ENCODE peak calls at places on chromosomes 16 and 17, in nine cellular contexts. L is activated T-cell treated with anti-CD3 and anti-CD28 coated beads, Interleukin-2, amount 50 U/mL, for 72 hours; S is mammary epithelial cell; J is endothelial cell; A is HEK293T; X is activated CD4-positive, alpha-beta memory T cell treated with anti-CD3 and anti-CD28 coated beads, Interleukin-2, amount 10 ng/mL, durations not matched to agents 7 days and 5 days; R is MM.1S; V is skeletal muscle cell; M is progenitor cell of endocrine pancreas. K is an unnamed sample.

GRCh38 chr16:64309398-64310110 is 812.3 kb downstream of the CDH11 start:
- DNase-seq in L (no peak), S (no peak), J (no peak), A (no peak), X (no peak), R (no peak), V (no peak), M (no peak), K (no peak)

GRCh38 chr17:53949473-53950090 is 126.9 kb downstream of the KIF2B start:
- DNase-seq in L (no peak), S (peak), J (no peak), A (no peak), X (no peak), R (no peak), V (no peak), M (no peak), K (no peak)

GRCh38 chr17:70144260-70144846 is 25.0 kb upstream of the KCNJ2 start:
- DNase-seq in L (no peak), S (peak), J (no peak), A (no peak), X (no peak), R (peak), V (no peak), M (no peak), K (no peak)

GRCh38 chr16:24906199-24906808 is 60.5 kb downstream of the SLC5A11 start:
- DNase-seq in L (no peak), S (no peak), J (no peak), A (no peak), X (no peak), R (peak), V (peak), M (no peak), K (no peak)

GRCh38 chr17:20012137-20012536 is 3.0 kb downstream of the SPECC1 start:
- DNase-seq in L (no peak), S (no peak), J (no peak), A (no peak), X (no peak), R (no peak), V (no peak), M (no peak), K (no peak)

GRCh38 chr17:56973520-56973919 is 4.4 kb upstream of the SCPEP1 start:
- DNase-seq in L (no peak), S (peak), J (no peak), A (no peak), X (no peak), R (no peak), V (no peak), M (no peak), K (no peak)

GRCh38 chr17:16886655-16887322 is 85.1 kb downstream of the TNFRSF13B start:
- DNase-seq in L (peak), S (no peak), J (no peak), A (no peak), X (no peak), R (no peak), V (no peak), M (no peak), K (no peak)

GRCh38 chr16:75109732-75110243 is 6.8 kb downstream of the LDHD start:
- DNase-seq in L (peak), S (peak), J (no peak), A (no peak), X (no peak), R (no peak), V (no peak), M (no peak), K (no peak)

GRCh38 chr17:4950075-4950756 is 703 bp upstream of the ENO3 start:
- DNase-seq in L (peak), S (no peak), J (peak), A (no peak), X (peak), R (peak), V (no peak), M (no peak), K (no peak)

GRCh38 chr17:2695961-2696760 is 15.4 kb downstream of the CLUH start:
- DNase-seq in L (no peak), S (no peak), J (no peak), A (no peak), X (no peak), R (no peak), V (no peak), M (no peak), K (no peak)

GRCh38 chr16:88686439-88687253 is at the start of gene SNAI3:
- DNase-seq in L (peak), S (peak), J (peak), A (peak), X (peak), R (peak), V (no peak), M (peak), K (no peak)

GRCh38 chr17:38705523-38705802 is 390 bp downstream of the MLLT6 start:
- DNase-seq in L (no peak), S (no peak), J (peak), A (no peak), X (no peak), R (no peak), V (no peak), M (no peak), K (no peak)

GRCh38 chr16:3087243-3087791 is 11.8 kb downstream of the ZSCAN10 start:
- DNase-seq in L (no peak), S (no peak), J (peak), A (no peak), X (no peak), R (no peak), V (no peak), M (no peak), K (no peak)

GRCh38 chr16:50066482-50067289 is 916 bp downstream of the HEATR3 start:
- DNase-seq in L (no peak), S (no peak), J (no peak), A (no peak), X (no peak), R (no peak), V (no peak), M (no peak), K (no peak)